ENCODE peak calls at places on chromosome 11, in eight cellular contexts. One of them, this sample, is unnamed.

GRCh38 chr11:70087446-70088167 is 9.5 kb downstream of the ANO1 start:
- DNase-seq in A549: no peak
- DNase-seq in colonic mucosa: no peak
- DNase-seq in brain microvascular endothelial cell: no peak
- DNase-seq in tibial nerve: no peak
- DNase-seq in stomach: no peak
- DNase-seq in body of pancreas: no peak
- DNase-seq in K562: no peak
- DNase-seq in this sample: no peak

GRCh38 chr11:118277312-118277711 is 13.2 kb upstream of the MPZL2 start:
- DNase-seq in body of pancreas: no peak
- DNase-seq in brain microvascular endothelial cell: no peak
- DNase-seq in A549: no peak
- DNase-seq in colonic mucosa: no peak
- DNase-seq in K562: no peak
- DNase-seq in stomach: peak
- DNase-seq in tibial nerve: no peak
- DNase-seq in this sample: no peak

GRCh38 chr11:44309483-44310197 is at the start of gene ALX4:
- DNase-seq in stomach: no peak
- DNase-seq in colonic mucosa: no peak
- DNase-seq in A549: peak
- DNase-seq in K562: peak
- DNase-seq in body of pancreas: peak
- DNase-seq in brain microvascular endothelial cell: no peak
- DNase-seq in tibial nerve: no peak
- DNase-seq in this sample: no peak

GRCh38 chr11:61404641-61405040 is 12.3 kb downstream of the TMEM216 start:
- DNase-seq in tibial nerve: no peak
- DNase-seq in colonic mucosa: no peak
- DNase-seq in body of pancreas: no peak
- DNase-seq in A549: no peak
- DNase-seq in K562: no peak
- DNase-seq in stomach: no peak
- DNase-seq in brain microvascular endothelial cell: no peak
- DNase-seq in this sample: no peak

GRCh38 chr11:126808851-126809250 is 191.7 kb downstream of the KIRREL3 start:
- DNase-seq in brain microvascular endothelial cell: no peak
- DNase-seq in A549: no peak
- DNase-seq in K562: no peak
- DNase-seq in colonic mucosa: no peak
- DNase-seq in body of pancreas: peak
- DNase-seq in stomach: no peak
- DNase-seq in tibial nerve: no peak
- DNase-seq in this sample: no peak

GRCh38 chr11:56764976-56765375 is 16.5 kb upstream of the OR9G4 start:
- DNase-seq in stomach: no peak
- DNase-seq in A549: no peak
- DNase-seq in K562: no peak
- DNase-seq in body of pancreas: no peak
- DNase-seq in brain microvascular endothelial cell: no peak
- DNase-seq in tibial nerve: no peak
- DNase-seq in colonic mucosa: no peak
- DNase-seq in this sample: no peak

GRCh38 chr11:64118871-64119495 is 46.9 kb downstream of the MACROD1 start:
- DNase-seq in tibial nerve: no peak
- DNase-seq in stomach: no peak
- DNase-seq in A549: no peak
- DNase-seq in body of pancreas: no peak
- DNase-seq in brain microvascular endothelial cell: no peak
- DNase-seq in colonic mucosa: no peak
- DNase-seq in K562: no peak
- DNase-seq in this sample: no peak

GRCh38 chr11:21411114-21411513 is 741.7 kb downstream of the NELL1 start:
- DNase-seq in stomach: no peak
- DNase-seq in colonic mucosa: no peak
- DNase-seq in brain microvascular endothelial cell: no peak
- DNase-seq in A549: no peak
- DNase-seq in body of pancreas: no peak
- DNase-seq in tibial nerve: no peak
- DNase-seq in K562: no peak
- DNase-seq in this sample: no peak

GRCh38 chr11:65558002-65558784 is at the start of gene LTBP3:
- DNase-seq in colonic mucosa: peak
- DNase-seq in tibial nerve: peak
- DNase-seq in brain microvascular endothelial cell: peak
- DNase-seq in body of pancreas: peak
- DNase-seq in A549: peak
- DNase-seq in stomach: peak
- DNase-seq in K562: peak
- DNase-seq in this sample: no peak

GRCh38 chr11:13940611-13941256 is 21.8 kb upstream of the SPON1 start:
- DNase-seq in brain microvascular endothelial cell: no peak
- DNase-seq in A549: no peak
- DNase-seq in colonic mucosa: no peak
- DNase-seq in tibial nerve: no peak
- DNase-seq in stomach: no peak
- DNase-seq in body of pancreas: no peak
- DNase-seq in K562: no peak
- DNase-seq in this sample: no peak

GRCh38 chr11:108788565-108789199 is 123.8 kb downstream of the DDX10 start:
- DNase-seq in K562: peak
- DNase-seq in colonic mucosa: no peak
- DNase-seq in body of pancreas: peak
- DNase-seq in stomach: no peak
- DNase-seq in brain microvascular endothelial cell: peak
- DNase-seq in tibial nerve: no peak
- DNase-seq in A549: peak
- DNase-seq in this sample: no peak

GRCh38 chr11:132627981-132628380 is 904.3 kb downstream of the OPCML start:
- DNase-seq in brain microvascular endothelial cell: no peak
- DNase-seq in A549: no peak
- DNase-seq in colonic mucosa: no peak
- DNase-seq in tibial nerve: no peak
- DNase-seq in body of pancreas: no peak
- DNase-seq in stomach: no peak
- DNase-seq in K562: no peak
- DNase-seq in this sample: no peak

GRCh38 chr11:10694481-10695239 is 1.1 kb upstream of the IRAG1 start:
- DNase-seq in A549: no peak
- DNase-seq in tibial nerve: no peak
- DNase-seq in body of pancreas: no peak
- DNase-seq in K562: no peak
- DNase-seq in colonic mucosa: no peak
- DNase-seq in brain microvascular endothelial cell: peak
- DNase-seq in stomach: no peak
- DNase-seq in this sample: no peak

DNA sequence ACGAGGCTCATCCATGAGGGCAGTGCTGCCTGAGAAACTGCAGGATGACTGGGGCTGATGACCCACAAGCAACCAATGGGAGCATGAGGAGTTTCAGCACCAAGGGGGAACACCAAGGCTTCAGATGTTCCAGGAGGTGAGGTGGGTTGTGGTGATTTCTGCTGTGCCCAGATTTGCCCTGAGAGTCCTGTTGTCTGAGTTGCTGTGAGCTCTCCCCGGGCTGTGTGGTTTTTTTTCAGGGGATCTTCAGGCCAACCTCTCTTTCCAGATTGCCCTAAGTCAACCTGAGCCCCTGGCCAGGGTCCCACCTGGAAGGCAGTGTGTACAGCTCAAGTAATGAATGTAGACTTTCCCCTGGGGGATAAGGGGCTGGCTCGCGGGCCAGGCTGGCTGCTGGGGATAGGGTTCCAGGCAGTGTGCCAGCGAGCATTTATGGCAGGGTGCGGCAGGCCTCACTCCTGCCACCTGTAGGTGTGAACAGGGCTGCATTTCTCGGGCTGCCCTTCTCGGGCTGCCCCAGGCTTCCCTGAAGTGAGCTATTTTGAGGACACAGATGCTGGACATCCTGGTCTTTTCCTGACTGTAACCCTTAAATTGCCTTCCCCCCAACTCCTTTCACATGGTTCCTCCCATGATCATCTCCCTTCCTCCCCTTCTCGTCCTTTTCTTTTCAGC is 9.8 kb downstream of the SLC22A6 start:
- DNase-seq in brain microvascular endothelial cell: no peak
- DNase-seq in stomach: peak
- DNase-seq in tibial nerve: no peak
- DNase-seq in A549: peak
- DNase-seq in colonic mucosa: peak
- DNase-seq in K562: peak
- DNase-seq in body of pancreas: peak
- DNase-seq in this sample: no peak
- TF ChIP-seq CTCF in brain microvascular endothelial cell: peak
- TF ChIP-seq CTCF in stomach: peak
- TF ChIP-seq CTCF in tibial nerve: peak
- TF ChIP-seq CTCF in A549: peak
- TF ChIP-seq CTCF in colonic mucosa: peak
- TF ChIP-seq CTCF in K562: peak
- TF ChIP-seq CTCF in body of pancreas: peak
- TF ChIP-seq CTCF in this sample: no peak

GRCh38 chr11:36591433-36591832 is 2.9 kb upstream of the IFTAP start:
- DNase-seq in A549: no peak
- DNase-seq in K562: no peak
- DNase-seq in body of pancreas: no peak
- DNase-seq in tibial nerve: no peak
- DNase-seq in colonic mucosa: no peak
- DNase-seq in brain microvascular endothelial cell: no peak
- DNase-seq in stomach: no peak
- DNase-seq in this sample: no peak

GRCh38 chr11:36596880-36597279 is 1.2 kb downstream of the RAG2 start:
- DNase-seq in K562: no peak
- DNase-seq in stomach: no peak
- DNase-seq in brain microvascular endothelial cell: no peak
- DNase-seq in body of pancreas: no peak
- DNase-seq in colonic mucosa: no peak
- DNase-seq in A549: no peak
- DNase-seq in tibial nerve: no peak
- DNase-seq in this sample: no peak

GRCh38 chr11:36598051-36598450 is at the start of gene RAG2:
- DNase-seq in brain microvascular endothelial cell: no peak
- DNase-seq in stomach: no peak
- DNase-seq in A549: no peak
- DNase-seq in body of pancreas: no peak
- DNase-seq in tibial nerve: no peak
- DNase-seq in K562: no peak
- DNase-seq in colonic mucosa: no peak
- DNase-seq in this sample: no peak

GRCh38 chr11:36600155-36600554 is 2.1 kb upstream of the RAG2 start:
- DNase-seq in A549: no peak
- DNase-seq in stomach: no peak
- DNase-seq in body of pancreas: no peak
- DNase-seq in colonic mucosa: no peak
- DNase-seq in K562: no peak
- DNase-seq in tibial nerve: no peak
- DNase-seq in brain microvascular endothelial cell: no peak
- DNase-seq in this sample: no peak

DNA sequence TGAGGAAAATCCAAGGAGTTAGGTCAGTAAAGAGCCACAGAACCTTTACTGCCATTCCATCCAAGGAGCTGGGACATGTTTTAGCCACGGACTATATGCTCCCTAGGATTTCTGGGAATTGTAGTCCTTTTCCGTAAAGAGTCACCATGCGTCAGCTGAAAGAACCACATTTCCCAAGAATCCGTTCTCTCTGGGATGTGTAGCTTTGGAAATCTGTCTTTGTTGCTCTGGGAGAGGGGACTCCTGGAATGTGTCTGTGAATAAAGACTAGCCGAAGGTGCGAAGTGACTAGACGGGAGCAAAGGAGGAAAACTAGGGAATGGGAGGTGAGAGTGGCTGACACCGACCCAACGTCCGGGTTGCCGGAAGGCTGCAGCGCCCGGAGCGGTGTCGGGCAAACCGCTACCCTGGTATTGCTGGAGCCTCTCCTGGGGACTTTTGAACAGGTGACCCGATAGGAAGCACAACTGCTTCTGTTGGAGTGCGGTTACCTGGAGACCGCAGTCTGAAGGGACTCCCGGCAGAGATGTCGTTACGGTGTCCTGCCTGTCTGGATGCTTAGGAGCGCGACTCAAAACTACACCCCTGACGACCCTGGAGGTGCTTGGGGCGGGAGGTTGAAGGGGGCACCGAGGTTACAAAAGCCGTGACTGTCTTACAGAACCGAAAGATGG is at the start of gene IFTAP:
- DNase-seq in tibial nerve: peak
- DNase-seq in K562: peak
- DNase-seq in stomach: peak
- DNase-seq in colonic mucosa: peak
- DNase-seq in A549: peak
- DNase-seq in brain microvascular endothelial cell: peak
- DNase-seq in body of pancreas: peak
- DNase-seq in this sample: no peak
- TF ChIP-seq CTCF in tibial nerve: no peak
- TF ChIP-seq CTCF in K562: no peak
- TF ChIP-seq CTCF in stomach: no peak
- TF ChIP-seq CTCF in colonic mucosa: no peak
- TF ChIP-seq CTCF in A549: no peak
- TF ChIP-seq CTCF in brain microvascular endothelial cell: no peak
- TF ChIP-seq CTCF in body of pancreas: no peak
- TF ChIP-seq CTCF in this sample: no peak

DNA sequence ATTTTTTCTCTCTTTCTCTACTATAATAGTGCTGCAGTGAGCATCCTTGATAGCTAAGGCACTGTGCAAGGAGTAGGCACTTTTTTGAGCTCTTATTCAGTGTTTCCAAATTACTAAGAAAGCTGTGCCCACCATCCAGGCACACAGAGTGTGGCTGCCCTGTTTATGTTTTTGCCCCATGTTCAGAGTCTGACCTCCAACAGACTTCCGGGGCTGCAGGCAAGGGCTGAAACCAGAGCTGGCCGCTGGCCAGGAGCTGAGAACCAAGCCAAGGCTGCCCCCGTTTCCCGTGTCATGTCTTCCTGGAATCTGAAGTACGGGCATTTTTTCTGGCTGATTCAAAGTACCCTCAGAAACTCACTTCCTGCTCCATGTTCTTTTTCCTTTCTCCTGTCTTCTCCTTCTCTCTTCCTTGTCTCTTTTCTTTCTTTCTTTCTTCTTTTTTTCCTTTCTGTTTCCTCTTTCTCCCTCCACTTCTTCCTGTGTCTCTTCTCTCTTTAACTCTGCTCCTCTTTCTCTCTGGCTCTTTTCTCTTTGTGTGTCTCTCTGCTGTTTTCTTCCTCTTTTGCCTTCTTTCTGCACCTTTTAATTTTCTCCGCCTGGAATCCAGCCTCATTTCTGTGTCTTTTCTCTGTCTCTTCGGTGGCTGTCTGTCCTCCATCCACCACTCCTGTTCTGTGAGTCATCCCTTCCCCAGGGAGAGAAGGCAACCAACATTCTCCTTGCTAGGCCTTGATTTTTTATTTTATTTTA is 17.0 kb upstream of the KCTD14 start:
- DNase-seq in colonic mucosa: peak
- DNase-seq in tibial nerve: peak
- DNase-seq in stomach: peak
- DNase-seq in A549: peak
- DNase-seq in K562: peak
- DNase-seq in brain microvascular endothelial cell: peak
- DNase-seq in body of pancreas: peak
- DNase-seq in this sample: peak
- TF ChIP-seq CTCF in colonic mucosa: no peak
- TF ChIP-seq CTCF in tibial nerve: no peak
- TF ChIP-seq CTCF in stomach: no peak
- TF ChIP-seq CTCF in A549: no peak
- TF ChIP-seq CTCF in K562: no peak
- TF ChIP-seq CTCF in brain microvascular endothelial cell: no peak
- TF ChIP-seq CTCF in body of pancreas: no peak
- TF ChIP-seq CTCF in this sample: no peak

GRCh38 chr11:112345708-112346107 is 85.0 kb upstream of the PLET1 start:
- DNase-seq in stomach: no peak
- DNase-seq in A549: no peak
- DNase-seq in body of pancreas: no peak
- DNase-seq in brain microvascular endothelial cell: no peak
- DNase-seq in colonic mucosa: no peak
- DNase-seq in K562: peak
- DNase-seq in tibial nerve: no peak
- DNase-seq in this sample: no peak
- TF ChIP-seq CTCF in stomach: no peak
- TF ChIP-seq CTCF in A549: no peak
- TF ChIP-seq CTCF in body of pancreas: no peak
- TF ChIP-seq CTCF in brain microvascular endothelial cell: peak
- TF ChIP-seq CTCF in colonic mucosa: no peak
- TF ChIP-seq CTCF in K562: peak
- TF ChIP-seq CTCF in tibial nerve: no peak
- TF ChIP-seq CTCF in this sample: no peak

This sample was measured in omental fat pad.